ENCODE peak calls at places on chromosomes 7 and 10, in nine cellular contexts. U is tibial nerve, N is H54, A is A549, E is uterus, C is gastrocnemius medialis, V is adrenal gland, B is GM12891, X is IMR-90. H is an unnamed sample.

GRCh38 chr7:31816810-31817209 is 129.8 kb downstream of the PPP1R17 start:
- DNase-seq in U (no peak), N (no peak), A (no peak), E (no peak), C (no peak), V (no peak), B (no peak), X (peak; percentile 49), H (no peak)

GRCh38 chr10:7872041-7872442 is 53.7 kb downstream of the TAF3 start:
- DNase-seq in U (no peak), N (peak; percentile 3), A (peak; percentile 31), E (no peak), C (no peak), V (no peak), B (no peak), X (peak; percentile 11), H (no peak)

GRCh38 chr10:110860576-110861241 is 11.0 kb upstream of the PDCD4 start:
- DNase-seq in U (no peak), N (no peak), A (no peak), E (no peak), C (no peak), V (no peak), B (no peak), X (no peak), H (no peak)

GRCh38 chr7:49852619-49853462 is 79.4 kb downstream of the VWC2 start:
- DNase-seq in U (peak; percentile 48), N (peak; percentile 60), A (peak; percentile 63), E (peak; percentile 29), C (no peak), V (peak; percentile 35), B (peak; percentile 31), X (peak; percentile 12), H (peak; percentile 54)

GRCh38 chr7:4174884-4175283 is 507.2 kb upstream of the FOXK1 start:
- DNase-seq in U (no peak), N (no peak), A (no peak), E (no peak), C (no peak), V (no peak), B (no peak), X (no peak), H (no peak)

GRCh38 chr7:32191296-32191695 is 121.1 kb upstream of the PDE1C start:
- DNase-seq in U (no peak), N (no peak), A (no peak), E (no peak), C (no peak), V (no peak), B (no peak), X (peak; percentile 55), H (no peak)

GRCh38 chr7:30430300-30430699 is 48.3 kb downstream of the NOD1 start:
- DNase-seq in U (peak; percentile 26), N (no peak), A (peak; percentile 64), E (no peak), C (no peak), V (no peak), B (no peak), X (no peak), H (no peak)

GRCh38 chr10:71741671-71742070 is 22.1 kb upstream of the C10orf105 start:
- DNase-seq in U (no peak), N (no peak), A (no peak), E (no peak), C (no peak), V (no peak), B (no peak), X (no peak), H (peak; percentile 34)

GRCh38 chr10:73744690-73744994 is 470 bp downstream of the SEC24C start:
- DNase-seq in U (peak; percentile 32), N (peak; percentile 56), A (peak; percentile 55), E (no peak), C (peak; percentile 12), V (peak; percentile 77), B (no peak), X (peak; percentile 58), H (no peak)

GRCh38 chr7:19290936-19291335 is 145.7 kb upstream of the FERD3L start:
- DNase-seq in U (no peak), N (no peak), A (no peak), E (no peak), C (no peak), V (no peak), B (no peak), X (peak; percentile 3), H (no peak)

GRCh38 chr10:97371696-97372095 is 29.4 kb downstream of the RRP12 start:
- DNase-seq in U (no peak), N (no peak), A (no peak), E (no peak), C (no peak), V (no peak), B (no peak), X (no peak), H (no peak)

GRCh38 chr7:51366930-51367613 is 50.5 kb upstream of the COBL start:
- DNase-seq in U (no peak), N (peak; percentile 59), A (peak; percentile 57), E (no peak), C (peak; percentile 9), V (peak; percentile 29), B (peak; percentile 35), X (peak; percentile 26), H (no peak)

GRCh38 chr7:47735431-47736345 is 153.8 kb upstream of the TNS3 start:
- DNase-seq in U (no peak), N (no peak), A (no peak), E (no peak), C (no peak), V (no peak), B (no peak), X (no peak), H (no peak)

GRCh38 chr7:159015081-159015893 is 129.4 kb downstream of the VIPR2 start:
- DNase-seq in U (peak; percentile 59), N (no peak), A (peak; percentile 93), E (peak; percentile 85), C (peak; percentile 33), V (peak; percentile 80), B (no peak), X (no peak), H (peak; percentile 95)

GRCh38 chr10:18618995-18619394 is 32.4 kb downstream of the NSUN6 start:
- DNase-seq in U (no peak), N (no peak), A (no peak), E (no peak), C (no peak), V (no peak), B (no peak), X (no peak), H (no peak)

GRCh38 chr10:123558651-123559050 is 107.5 kb upstream of the GPR26 start:
- DNase-seq in U (no peak), N (no peak), A (no peak), E (no peak), C (no peak), V (no peak), B (no peak), X (no peak), H (no peak)

GRCh38 chr7:118794419-118794818 is 569.9 kb downstream of the ANKRD7 start:
- DNase-seq in U (no peak), N (no peak), A (no peak), E (no peak), C (no peak), V (no peak), B (no peak), X (no peak), H (no peak)

DNA sequence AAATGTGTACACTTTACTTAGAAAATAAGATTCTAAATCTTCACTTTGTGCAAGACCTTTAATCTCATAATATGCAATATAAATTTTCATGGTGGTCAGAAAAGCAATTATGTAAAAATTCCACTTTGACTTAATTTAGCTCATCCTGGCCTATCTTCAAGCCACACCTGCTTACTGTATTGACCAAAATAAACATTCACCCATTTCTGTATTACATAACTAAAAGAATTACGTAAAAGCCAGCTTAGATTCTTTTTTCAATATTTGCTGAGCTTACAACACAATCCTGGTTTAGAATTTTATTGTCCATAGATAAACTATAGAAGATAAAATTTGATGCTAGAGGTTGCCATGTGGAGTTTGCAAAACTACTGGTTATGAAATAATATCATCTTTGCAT is 172.9 kb upstream of the GRM3 start:
- DNase-seq in U (no peak), N (no peak), A (no peak), E (no peak), C (no peak), V (no peak), B (no peak), X (no peak), H (no peak)
- TF ChIP-seq POLR2A in U (no peak), N (no peak), A (no peak), E (no peak), C (no peak), V (no peak), B (no peak), X (no peak), H (no peak)

DNA sequence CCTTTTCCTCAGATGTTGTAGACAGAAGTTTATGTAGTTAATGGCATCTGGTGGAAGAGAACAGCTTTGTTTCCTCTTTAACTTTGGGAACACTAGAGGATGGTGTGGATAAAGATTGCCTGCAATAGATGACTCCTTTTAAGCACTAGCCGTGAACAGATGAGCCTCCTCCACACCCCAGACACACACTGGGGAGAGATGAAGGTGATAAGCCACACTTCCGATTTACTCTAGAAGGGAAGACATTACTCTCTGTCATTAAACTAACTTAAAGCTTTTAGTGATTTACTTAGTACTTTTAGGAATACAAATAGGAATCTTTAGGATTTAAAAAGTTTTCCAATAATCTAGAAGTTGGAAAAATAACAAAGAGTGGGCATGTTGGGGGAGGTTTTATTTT is 6.8 kb downstream of the HSPA14 start:
- DNase-seq in U (no peak), N (no peak), A (no peak), E (no peak), C (no peak), V (no peak), B (no peak), X (no peak), H (no peak)
- TF ChIP-seq POLR2A in U (no peak), N (no peak), A (no peak), E (no peak), C (no peak), V (no peak), B (peak; percentile 8), X (no peak), H (no peak)

GRCh38 chr10:118412918-118413317 is 70.8 kb upstream of the FAM204A start:
- DNase-seq in U (no peak), N (no peak), A (no peak), E (no peak), C (no peak), V (no peak), B (no peak), X (no peak), H (no peak)
- TF ChIP-seq POLR2A in U (no peak), N (no peak), A (no peak), E (no peak), C (no peak), V (no peak), B (no peak), X (no peak), H (no peak)

DNA sequence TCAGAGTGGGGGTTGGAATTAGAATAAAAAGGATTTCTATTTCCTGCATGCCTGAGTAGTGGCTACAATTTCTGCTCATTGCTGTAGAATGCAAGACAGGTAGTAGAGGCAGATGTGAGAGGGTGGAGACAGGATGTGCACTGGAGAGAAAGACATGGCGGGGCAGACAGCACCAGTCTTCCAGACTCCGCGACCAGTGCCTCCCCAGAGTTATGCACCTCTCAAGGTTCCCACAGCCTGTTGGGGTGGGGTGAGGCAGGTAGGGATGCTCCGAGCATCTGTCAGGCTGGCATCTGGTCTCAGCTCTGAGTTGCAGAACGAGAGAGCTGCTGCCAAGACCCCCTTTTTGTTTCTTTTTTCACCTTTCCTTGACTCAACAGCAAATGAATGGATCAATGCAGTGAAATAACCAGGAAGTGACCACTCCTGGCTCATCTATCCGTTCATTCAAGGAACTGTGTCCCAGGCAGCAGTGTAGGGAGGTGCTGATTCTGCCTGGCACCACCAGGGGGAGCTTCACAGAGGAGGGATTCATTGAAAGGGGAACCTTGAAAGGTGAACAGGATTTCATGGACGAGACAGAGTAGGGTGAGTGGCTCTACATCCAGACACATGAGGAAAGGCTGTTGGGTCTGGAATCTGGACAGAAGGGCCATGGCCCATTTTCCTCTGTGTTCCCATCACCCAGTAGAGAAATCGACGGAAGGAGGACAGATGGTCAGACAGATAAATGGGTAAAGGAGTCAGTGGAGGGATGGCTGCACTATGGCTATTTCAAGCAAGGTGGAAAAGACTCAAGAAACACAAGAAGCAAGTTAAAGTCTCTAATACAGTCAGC is 17.2 kb upstream of the SLC18A3 start:
- DNase-seq in U (peak; percentile 44), N (peak; percentile 77), A (peak; percentile 62), E (peak; percentile 24), C (no peak), V (peak; percentile 77), B (no peak), X (peak; percentile 43), H (no peak)
- TF ChIP-seq POLR2A in U (no peak), N (no peak), A (no peak), E (no peak), C (no peak), V (no peak), B (no peak), X (no peak), H (no peak)

H was measured in ovary.